ENCODE peak calls at places on chromosomes 12 and 14, in six cellular contexts. N, X, C, M, W and U are unnamed samples.

GRCh38 chr12:116800918-116801317 is 62.8 kb downstream of the RNFT2 start:
- DNase-seq in N (no peak), X (no peak), C (no peak), M (no peak), W (no peak), U (no peak)

GRCh38 chr12:88693837-88694445 is 113.7 kb upstream of the KITLG start:
- DNase-seq in N (no peak), X (peak), C (peak), M (peak), W (peak), U (no peak)

GRCh38 chr12:89756638-89757321 is 48.1 kb upstream of the ATP2B1 start:
- DNase-seq in N (no peak), X (peak), C (peak), M (peak), W (peak), U (no peak)

GRCh38 chr12:100741084-100741711 is 53.4 kb upstream of the ANO4 start:
- DNase-seq in N (no peak), X (peak), C (peak), M (no peak), W (no peak), U (no peak)

GRCh38 chr14:72880164-72880563 is 13.7 kb downstream of the DPF3 start:
- DNase-seq in N (no peak), X (no peak), C (no peak), M (no peak), W (no peak), U (no peak)

GRCh38 chr12:7642287-7642686 is 23.4 kb downstream of the APOBEC1 start:
- DNase-seq in N (no peak), X (no peak), C (no peak), M (no peak), W (no peak), U (no peak)

GRCh38 chr14:32633930-32634329 is 304.7 kb upstream of the NPAS3 start:
- DNase-seq in N (no peak), X (no peak), C (no peak), M (no peak), W (no peak), U (no peak)

GRCh38 chr12:56751712-56752598 is at the start of gene PRIM1:
- DNase-seq in N (peak), X (peak), C (peak), M (peak), W (peak), U (peak)

GRCh38 chr14:72633551-72633950 is 260.4 kb downstream of the DPF3 start:
- DNase-seq in N (no peak), X (no peak), C (no peak), M (peak), W (no peak), U (no peak)

GRCh38 chr14:101239065-101239464 is 322.2 kb upstream of the DIO3 start:
- DNase-seq in N (no peak), X (no peak), C (no peak), M (no peak), W (no peak), U (no peak)

GRCh38 chr12:24894869-24895268 is 54.0 kb downstream of the BCAT1 start:
- DNase-seq in N (no peak), X (no peak), C (no peak), M (no peak), W (no peak), U (no peak)

GRCh38 chr12:108807476-108807875 is 49.9 kb downstream of the SSH1 start:
- DNase-seq in N (no peak), X (no peak), C (no peak), M (no peak), W (no peak), U (no peak)

GRCh38 chr12:54125950-54126695 is 62.7 kb downstream of the SMUG1 start:
- DNase-seq in N (peak), X (no peak), C (no peak), M (no peak), W (no peak), U (no peak)

GRCh38 chr14:32761381-32761968 is 177.2 kb upstream of the NPAS3 start:
- DNase-seq in N (no peak), X (no peak), C (peak), M (peak), W (peak), U (no peak)

GRCh38 chr14:103808403-103809001 is 38.9 kb downstream of the PPP1R13B start:
- DNase-seq in N (peak), X (peak), C (peak), M (peak), W (peak), U (peak)

DNA sequence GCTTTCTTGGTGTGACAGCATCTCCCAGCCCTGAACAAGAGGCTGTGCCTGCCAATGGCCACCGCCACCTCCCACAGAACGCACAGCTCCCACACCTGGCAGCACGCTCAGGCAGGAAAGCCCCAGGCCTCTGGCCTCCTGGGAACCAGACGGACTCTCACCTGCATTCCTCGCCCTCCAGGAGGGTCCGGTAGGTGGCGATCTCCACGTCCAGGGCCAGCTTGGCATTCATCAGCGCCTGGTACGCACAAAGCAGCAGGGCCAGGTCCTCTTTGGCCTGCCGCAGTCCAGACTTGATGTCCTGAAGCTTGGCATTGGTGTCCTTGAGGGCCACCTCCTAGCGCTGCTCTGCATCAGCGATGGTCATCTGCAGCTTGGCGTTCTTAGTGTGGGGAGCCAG is 12.1 kb upstream of the KRT77 start:
- DNase-seq in N (peak), X (no peak), C (no peak), M (no peak), W (no peak), U (no peak)
- TF ChIP-seq CTCF in N (peak), X (no peak), C (no peak), M (no peak), W (no peak), U (no peak)

GRCh38 chr12:67161322-67161918 is 107.7 kb upstream of the CAND1 start:
- DNase-seq in N (peak), X (peak), C (peak), M (peak), W (peak), U (no peak)
- TF ChIP-seq CTCF in N (peak), X (peak), C (peak), M (peak), W (peak), U (no peak)

DNA sequence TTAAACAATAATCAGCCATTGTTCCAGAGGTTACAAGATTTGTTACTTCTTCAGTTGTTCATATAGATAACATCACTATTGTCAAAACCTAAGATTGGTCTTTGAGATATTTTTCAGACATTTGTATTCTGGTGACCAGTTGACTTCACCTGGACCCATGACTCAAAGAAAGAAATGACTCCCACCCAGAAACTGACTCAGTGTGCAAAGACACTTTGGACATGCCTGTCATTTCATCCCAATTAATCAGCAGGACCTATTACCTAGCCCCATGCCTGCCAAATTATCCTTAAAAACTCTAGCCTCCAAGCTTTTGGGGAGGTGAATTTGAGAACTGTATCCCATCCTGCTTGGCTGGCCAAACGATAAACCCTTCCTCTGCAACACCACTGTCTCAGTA is 27.7 kb upstream of the TSPAN11 start:
- DNase-seq in N (no peak), X (no peak), C (no peak), M (no peak), W (no peak), U (no peak)
- TF ChIP-seq CTCF in N (no peak), X (no peak), C (no peak), M (no peak), W (no peak), U (no peak)

DNA sequence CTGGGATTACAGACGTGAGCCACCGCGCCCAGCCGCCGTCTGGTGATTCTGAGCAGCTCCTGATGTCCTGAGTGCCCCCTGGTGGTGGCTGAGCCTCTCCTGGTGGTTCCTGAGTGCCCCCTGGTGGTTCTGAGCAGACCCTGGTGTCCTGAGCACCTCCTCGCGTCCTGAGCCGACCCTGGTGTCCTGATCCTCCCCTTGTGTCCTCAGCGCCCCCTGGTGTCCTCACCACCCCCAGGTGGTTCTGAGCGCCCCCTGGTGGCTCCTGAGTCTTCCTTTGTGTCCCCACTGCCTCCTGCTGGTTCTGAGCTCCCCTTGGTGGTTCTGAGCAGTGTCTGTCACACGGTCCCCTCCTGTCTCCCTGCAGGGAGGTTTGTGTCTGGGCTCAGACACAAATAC is 1304.9 kb downstream of the TMEM121 start:
- DNase-seq in N (peak), X (no peak), C (peak), M (no peak), W (no peak), U (no peak)
- TF ChIP-seq CTCF in N (no peak), X (no peak), C (peak), M (peak), W (no peak), U (no peak)

DNA sequence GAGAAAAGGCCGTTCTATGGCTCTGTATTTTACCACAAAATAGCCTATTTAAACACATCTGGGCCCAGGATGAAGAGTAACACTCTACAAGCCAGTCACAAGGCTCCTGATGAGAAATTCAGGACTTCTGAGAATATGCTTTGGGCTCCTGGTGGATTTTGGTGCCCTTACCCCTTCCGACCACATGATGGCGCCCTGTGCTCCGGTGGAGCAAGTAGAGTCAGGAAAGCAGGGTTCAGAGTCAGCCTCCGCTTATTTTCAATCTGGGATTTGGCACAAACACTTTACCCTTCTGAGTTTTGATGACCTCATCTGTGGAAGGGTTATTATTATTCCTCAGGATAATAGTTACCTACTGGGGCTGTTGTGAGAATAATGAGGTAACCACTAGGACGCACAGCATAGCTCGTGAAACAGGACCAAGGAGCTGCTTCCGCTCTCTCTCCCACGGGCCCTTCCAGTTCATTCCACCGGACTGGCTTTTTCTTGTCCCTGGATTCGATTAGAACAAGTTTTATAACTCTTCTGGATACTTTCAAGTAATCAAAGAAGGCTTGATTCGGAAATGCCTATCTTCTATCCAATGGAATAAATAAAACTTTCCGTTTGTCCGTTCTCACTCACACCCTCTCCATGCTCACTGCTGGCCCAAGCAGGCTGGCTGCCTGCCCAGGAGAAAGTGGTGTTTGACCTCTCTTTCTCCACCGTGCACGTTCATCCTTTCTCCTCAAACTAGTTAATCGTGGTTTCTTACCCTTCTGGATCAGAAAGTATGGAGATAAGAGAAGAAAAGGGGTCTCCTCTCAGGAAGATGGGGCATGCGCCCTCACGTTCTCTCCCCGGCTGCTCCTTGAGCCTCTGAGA is 104.6 kb downstream of the GALC start:
- DNase-seq in N (peak), X (no peak), C (no peak), M (no peak), W (no peak), U (no peak)
- TF ChIP-seq CTCF in N (peak), X (peak), C (peak), M (peak), W (peak), U (peak)